ENCODE peak calls at places on chromosome 21, in ten cellular contexts. T, H, L, F, X, V, D, S, A and E are unnamed samples.

GRCh38 chr21:31343680-31344480 is at the start of gene TIAM1:
- DNase-seq in H (peak; percentile 59), V (peak; percentile 73), X (peak; percentile 77), L (peak; percentile 80), S (peak; percentile 79), F (peak; percentile 38), D (peak; percentile 89), T (peak; percentile 59), A (peak; percentile 72), E (no peak)

GRCh38 chr21:36813071-36813470 is 114.2 kb downstream of the SIM2 start:
- DNase-seq in L (no peak), X (no peak), D (no peak), F (no peak), V (no peak), S (no peak), H (no peak), T (no peak), A (no peak), E (no peak)

GRCh38 chr21:32140212-32141008 is 138.4 kb downstream of the MIS18A start:
- DNase-seq in S (no peak), D (peak; percentile 13), T (no peak), F (no peak), V (no peak), L (no peak), X (no peak), H (no peak), A (no peak), E (no peak)

GRCh38 chr21:31103163-31103562 is 64.9 kb upstream of the KRTAP19-8 start:
- DNase-seq in T (no peak), L (no peak), S (no peak), A (no peak), D (no peak), X (no peak), H (no peak), V (no peak), F (no peak), E (no peak)

GRCh38 chr21:41851090-41851790 is 27.9 kb downstream of the PRDM15 start:
- DNase-seq in A (no peak), S (no peak), D (no peak), H (peak; percentile 72), L (no peak), T (no peak), F (no peak), X (no peak), V (no peak), E (no peak)

GRCh38 chr21:26835714-26836265 is 9.4 kb downstream of the ADAMTS1 start:
- DNase-seq in S (no peak), F (no peak), L (no peak), H (no peak), D (no peak), X (no peak), V (no peak), T (no peak), A (no peak), E (no peak)

GRCh38 chr21:16193758-16194606 is 464.2 kb downstream of the USP25 start:
- DNase-seq in H (peak; percentile 71), X (peak; percentile 61), S (peak; percentile 11), F (no peak), D (peak; percentile 68), A (peak; percentile 88), V (peak; percentile 90), L (peak; percentile 80), T (peak; percentile 80), E (peak; percentile 73)

GRCh38 chr21:45574081-45574501 is 31.9 kb upstream of the SLC19A1 start:
- DNase-seq in H (no peak), A (no peak), S (no peak), V (no peak), X (peak; percentile 32), D (peak; percentile 52), L (peak; percentile 59), T (no peak), F (no peak), E (no peak)

DNA sequence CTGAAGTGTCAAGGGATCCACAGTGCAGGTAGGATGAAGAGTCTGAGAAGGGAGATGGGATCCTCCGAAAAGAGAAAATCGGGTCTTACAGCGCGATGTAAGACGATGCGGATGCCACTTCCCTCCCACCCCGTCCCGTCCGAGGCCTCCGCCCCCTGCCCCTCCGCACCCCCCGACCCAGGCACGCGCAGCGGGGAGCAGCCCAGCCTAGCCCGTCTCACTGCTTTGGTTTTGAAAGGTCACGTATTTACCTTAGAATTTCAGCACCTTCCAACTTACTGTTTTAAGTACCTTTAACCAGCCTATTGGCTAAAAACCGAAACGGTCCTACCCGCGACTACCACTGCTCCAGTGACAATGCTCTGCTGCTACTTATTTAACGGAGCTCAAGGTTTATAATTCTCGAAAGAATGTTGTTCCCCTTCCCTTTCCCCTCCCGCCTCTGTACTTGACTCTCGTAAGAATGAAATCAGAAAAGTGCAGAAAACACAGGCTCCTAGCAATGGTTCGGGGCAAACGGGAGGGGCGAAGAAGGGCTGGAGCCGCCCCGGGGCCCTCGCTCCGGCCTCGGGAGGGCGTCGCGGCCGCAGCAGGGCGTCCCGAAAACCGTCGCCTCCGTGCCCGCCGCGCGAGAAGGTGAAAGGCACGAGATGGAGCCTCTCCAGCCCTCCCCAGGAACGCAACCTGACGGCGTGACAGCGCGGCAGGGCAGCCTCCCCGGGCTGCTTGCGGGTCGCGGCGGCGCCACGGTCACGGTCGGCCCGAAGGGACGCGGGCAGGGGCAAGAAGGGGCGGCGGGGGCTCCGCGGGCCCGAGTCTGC is 706 bp downstream of the TMEM50B start:
- DNase-seq in L (no peak), V (peak; percentile 31), X (peak; percentile 69), H (peak; percentile 55), S (peak; percentile 31), T (peak; percentile 29), D (peak; percentile 85), A (peak; percentile 22), F (no peak), E (peak; percentile 23)
- TF ChIP-seq CTCF in L (no peak), V (no peak), X (no peak), H (peak; percentile 20), S (no peak), T (peak; percentile 12), D (peak; percentile 19), A (no peak), F (no peak), E (no peak)

DNA sequence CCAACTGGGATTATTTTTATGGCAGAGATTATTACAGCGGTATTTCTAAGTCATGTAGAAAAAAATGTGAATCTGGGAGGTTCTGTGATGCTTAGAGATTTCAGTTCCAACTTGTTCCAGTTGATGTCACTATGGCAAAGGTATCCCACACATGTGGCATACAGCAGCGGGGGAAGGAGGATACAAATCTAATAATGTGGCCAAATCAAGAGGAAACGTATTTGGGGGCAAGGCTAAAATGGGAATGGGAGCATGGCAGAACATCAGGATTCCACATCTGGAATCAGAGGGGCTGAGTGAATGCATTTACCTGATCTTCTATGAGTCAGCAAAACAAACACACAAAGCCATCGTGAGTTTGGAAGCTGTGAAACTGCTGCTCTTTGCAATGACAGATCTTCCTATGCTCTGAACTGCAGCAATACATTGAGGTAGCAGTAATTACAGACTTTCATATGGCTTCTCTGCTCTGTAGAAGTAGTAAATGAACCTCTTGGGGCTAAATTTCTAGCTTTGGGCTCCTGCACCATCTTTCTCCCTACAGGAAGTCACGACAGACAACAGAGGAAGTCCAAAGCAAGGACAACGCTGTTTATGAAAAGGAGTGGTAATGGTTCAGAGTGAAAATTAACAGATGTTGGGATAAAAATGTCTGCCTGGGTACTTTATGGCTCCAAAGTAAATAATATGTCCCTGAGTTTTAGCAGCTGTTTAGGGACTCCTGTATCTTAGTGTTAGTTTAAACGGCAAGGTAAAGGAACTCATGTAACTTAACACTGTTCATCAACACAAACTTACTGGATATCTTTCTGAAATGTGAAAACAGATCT is 55.6 kb downstream of the GABPA start:
- DNase-seq in D (peak; percentile 63), L (no peak), V (peak; percentile 44), S (peak; percentile 40), F (no peak), T (peak; percentile 16), H (peak; percentile 17), X (no peak), A (peak; percentile 57), E (peak; percentile 34)
- TF ChIP-seq CTCF in D (peak; percentile 65), L (no peak), V (peak; percentile 50), S (peak; percentile 62), F (no peak), T (peak; percentile 36), H (peak; percentile 44), X (peak; percentile 43), A (peak; percentile 48), E (peak; percentile 56)

GRCh38 chr21:20874202-20874601 is 124.0 kb upstream of the NCAM2 start:
- DNase-seq in S (no peak), D (no peak), F (no peak), A (no peak), T (no peak), H (no peak), X (no peak), L (no peak), V (no peak), E (no peak)

GRCh38 chr21:20877976-20878375 is 120.2 kb upstream of the NCAM2 start:
- DNase-seq in H (no peak), F (no peak), X (no peak), V (no peak), L (no peak), T (no peak), D (no peak), S (no peak), A (no peak), E (no peak)

GRCh38 chr21:20875741-20876140 is 122.5 kb upstream of the NCAM2 start:
- DNase-seq in T (no peak), F (no peak), A (no peak), V (peak; percentile 4), X (no peak), H (peak; percentile 5), L (no peak), S (peak; percentile 2), D (no peak), E (no peak)
- TF ChIP-seq CTCF in T (peak; percentile 18), F (no peak), A (no peak), V (no peak), X (no peak), H (no peak), L (no peak), S (no peak), D (peak; percentile 62), E (no peak)

GRCh38 chr21:39022901-39023693 is 160.2 kb downstream of the PSMG1 start:
- DNase-seq in H (peak; percentile 70), V (no peak), T (no peak), D (peak; percentile 72), A (peak; percentile 62), X (peak; percentile 87), F (no peak), L (peak; percentile 66), S (no peak), E (no peak)
- TF ChIP-seq CTCF in H (peak; percentile 41), V (peak; percentile 37), T (no peak), D (peak; percentile 74), A (peak; percentile 34), X (peak; percentile 29), F (no peak), L (no peak), S (no peak), E (peak; percentile 14)

GRCh38 chr21:33302796-33303195 is 22.0 kb upstream of the IFNAR1 start:
- DNase-seq in T (no peak), V (no peak), H (no peak), L (no peak), D (peak; percentile 75), X (no peak), F (no peak), A (no peak), S (no peak), E (no peak)
- TF ChIP-seq CTCF in T (no peak), V (no peak), H (no peak), L (no peak), D (peak; percentile 77), X (no peak), F (no peak), A (no peak), S (no peak), E (no peak)